ENCODE peak calls at places on chromosome 3, in four cellular contexts. M, W, X and K are unnamed samples.

GRCh38 chr3:156341831-156342416 is 213.0 kb downstream of the SSR3 start:
- DNase-seq in M (no peak), W (no peak), X (no peak), K (no peak)

GRCh38 chr3:184570501-184570900 is 8.9 kb downstream of the EPHB3 start:
- DNase-seq in M (no peak), W (no peak), X (no peak), K (no peak)

GRCh38 chr3:150897592-150897991 is 7.6 kb downstream of the MINDY4B start:
- DNase-seq in M (no peak), W (no peak), X (no peak), K (no peak)

GRCh38 chr3:198079771-198080520 is 119.9 kb downstream of the LMLN start:
- DNase-seq in M (peak; percentile 50), W (peak; percentile 9), X (peak; percentile 78), K (no peak)

GRCh38 chr3:125151916-125152315 is 60.6 kb downstream of the SLC12A8 start:
- DNase-seq in M (no peak), W (no peak), X (no peak), K (no peak)

GRCh38 chr3:144127700-144128099 is 156.1 kb downstream of the DIPK2A start:
- DNase-seq in M (no peak), W (no peak), X (no peak), K (peak; percentile 52)

GRCh38 chr3:121821421-121822199 is 13.2 kb downstream of the IQCB1 start:
- DNase-seq in M (no peak), W (no peak), X (no peak), K (no peak)

GRCh38 chr3:141929341-141929995 is 53.0 kb downstream of the ATP1B3 start:
- DNase-seq in M (no peak), W (no peak), X (no peak), K (no peak)

GRCh38 chr3:123270818-123271217 is 69.1 kb downstream of the SEC22A start:
- DNase-seq in M (no peak), W (no peak), X (no peak), K (no peak)

GRCh38 chr3:15440891-15441290 is 13.5 kb downstream of the EAF1 start:
- DNase-seq in M (no peak), W (no peak), X (no peak), K (no peak)

DNA sequence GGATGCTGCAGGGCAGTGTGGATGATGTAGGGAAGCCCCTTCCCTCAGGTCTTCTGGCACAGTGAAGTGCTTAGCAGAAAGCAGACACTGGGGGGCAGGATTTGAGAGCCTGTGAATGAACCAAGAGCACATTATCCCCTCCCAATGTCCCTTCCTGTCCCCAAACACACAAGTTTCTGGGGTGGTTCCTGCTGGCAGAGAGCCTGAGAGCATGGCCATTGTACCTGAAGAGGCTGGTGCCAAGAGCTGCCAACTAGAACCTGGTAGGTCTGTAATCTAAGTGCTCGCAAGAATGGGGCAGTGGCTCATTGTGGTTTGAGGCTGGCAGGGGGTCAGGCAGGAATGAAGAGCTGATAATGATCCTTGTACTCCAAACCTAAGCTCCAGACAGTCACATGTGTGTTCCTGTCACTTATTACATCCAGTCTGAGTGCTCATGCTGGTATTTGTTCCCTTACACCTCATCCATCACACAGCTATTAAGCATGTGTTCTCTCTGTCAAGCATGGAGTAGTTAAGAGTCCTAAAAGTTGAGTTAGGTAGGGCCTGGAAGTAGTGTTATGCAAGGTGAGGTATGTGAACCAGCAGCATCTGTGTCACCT is 6.7 kb upstream of the CCR1 start:
- DNase-seq in M (no peak), W (no peak), X (peak; percentile 24), K (no peak)
- TF ChIP-seq JUND in M (no peak), W (no peak), X (no peak), K (no peak)

DNA sequence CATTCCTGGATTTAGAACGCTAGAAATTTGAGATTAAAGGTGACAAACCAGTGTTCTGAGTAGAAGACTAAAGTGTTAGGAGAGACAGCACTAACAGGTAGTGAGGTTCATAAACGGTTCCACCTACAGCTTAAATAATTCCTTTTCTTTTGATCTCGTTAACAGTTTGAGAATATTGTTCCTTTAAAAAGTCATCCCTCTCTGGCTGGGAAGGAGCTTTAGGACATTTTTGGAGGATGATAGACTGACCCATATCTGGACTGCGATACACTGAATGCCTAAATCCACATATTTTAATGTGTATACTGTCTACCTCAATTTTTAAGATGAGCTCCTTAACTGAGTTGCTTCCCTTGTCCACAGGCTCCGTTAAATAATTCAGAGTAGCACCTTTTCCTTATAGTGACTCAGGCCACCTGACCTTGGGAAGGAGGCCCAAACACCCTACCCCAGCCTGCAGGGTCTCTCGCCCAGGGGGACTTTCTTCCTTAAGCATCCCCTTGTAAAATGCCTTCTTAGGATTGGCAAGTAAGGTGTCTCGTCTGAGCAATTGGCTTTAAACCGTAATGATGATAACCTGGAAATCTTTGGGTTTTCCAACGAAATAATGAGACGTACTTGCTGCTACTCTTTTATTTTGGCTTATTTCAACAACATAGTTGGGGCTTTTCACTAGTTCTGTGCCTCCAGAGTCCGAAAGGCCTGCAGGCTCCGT is 3.3 kb downstream of the TRIM71 start:
- DNase-seq in M (no peak), W (no peak), X (no peak), K (peak; percentile 35)
- TF ChIP-seq JUND in M (no peak), W (no peak), X (no peak), K (no peak)

DNA sequence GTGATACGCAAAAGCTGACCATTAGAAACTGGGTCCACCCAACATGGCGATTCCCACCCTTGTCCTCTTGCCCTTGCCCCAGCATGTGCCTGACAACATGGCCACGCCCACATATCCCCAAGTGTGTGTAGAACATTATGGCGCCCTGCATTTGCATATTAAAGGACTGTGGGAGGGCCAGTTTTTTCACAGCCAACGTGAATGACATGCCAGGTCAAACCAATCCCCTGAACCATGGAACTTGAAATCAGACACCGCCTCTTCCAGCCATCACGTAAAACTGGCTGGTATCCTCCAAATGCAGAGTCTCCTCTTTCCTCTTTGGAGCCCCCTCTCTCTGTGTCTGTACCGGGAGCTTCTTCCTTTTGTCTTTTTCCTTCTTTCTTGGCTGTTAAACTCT is 156.7 kb upstream of the EPHA6 start:
- DNase-seq in M (no peak), W (peak; percentile 10), X (no peak), K (no peak)
- TF ChIP-seq JUND in M (no peak), W (no peak), X (no peak), K (no peak)

GRCh38 chr3:37197810-37198371 is 23.5 kb upstream of the LRRFIP2 start:
- DNase-seq in M (peak; percentile 39), W (no peak), X (no peak), K (no peak)

GRCh38 chr3:37198996-37199395 is 24.6 kb upstream of the LRRFIP2 start:
- DNase-seq in M (no peak), W (no peak), X (no peak), K (no peak)

GRCh38 chr3:37202035-37202434 is 27.7 kb upstream of the LRRFIP2 start:
- DNase-seq in M (no peak), W (no peak), X (no peak), K (no peak)

GRCh38 chr3:37200141-37200540 is 25.8 kb upstream of the LRRFIP2 start:
- DNase-seq in M (no peak), W (no peak), X (no peak), K (no peak)

DNA sequence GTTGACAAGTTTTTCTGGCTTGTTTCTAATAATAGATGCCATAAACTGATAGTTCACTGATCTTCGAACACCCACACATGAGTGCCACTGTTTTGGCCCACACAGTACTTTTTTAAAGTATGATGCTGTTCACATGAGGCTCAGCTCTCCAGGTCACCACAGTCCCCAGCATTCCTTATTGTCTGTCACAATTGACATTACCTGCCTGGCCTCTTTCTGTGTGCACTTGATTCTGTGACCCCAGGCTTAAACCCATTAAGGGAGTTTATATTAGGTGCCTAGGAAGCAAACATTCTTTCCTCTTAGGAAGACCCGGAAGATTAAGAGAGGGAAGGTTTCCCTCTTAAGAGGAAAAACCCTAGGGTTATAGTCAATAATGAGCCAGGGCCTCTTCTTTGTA is 24.2 kb upstream of the LRRFIP2 start:
- DNase-seq in M (no peak), W (no peak), X (no peak), K (peak; percentile 18)
- TF ChIP-seq JUND in M (no peak), W (no peak), X (no peak), K (no peak)

DNA sequence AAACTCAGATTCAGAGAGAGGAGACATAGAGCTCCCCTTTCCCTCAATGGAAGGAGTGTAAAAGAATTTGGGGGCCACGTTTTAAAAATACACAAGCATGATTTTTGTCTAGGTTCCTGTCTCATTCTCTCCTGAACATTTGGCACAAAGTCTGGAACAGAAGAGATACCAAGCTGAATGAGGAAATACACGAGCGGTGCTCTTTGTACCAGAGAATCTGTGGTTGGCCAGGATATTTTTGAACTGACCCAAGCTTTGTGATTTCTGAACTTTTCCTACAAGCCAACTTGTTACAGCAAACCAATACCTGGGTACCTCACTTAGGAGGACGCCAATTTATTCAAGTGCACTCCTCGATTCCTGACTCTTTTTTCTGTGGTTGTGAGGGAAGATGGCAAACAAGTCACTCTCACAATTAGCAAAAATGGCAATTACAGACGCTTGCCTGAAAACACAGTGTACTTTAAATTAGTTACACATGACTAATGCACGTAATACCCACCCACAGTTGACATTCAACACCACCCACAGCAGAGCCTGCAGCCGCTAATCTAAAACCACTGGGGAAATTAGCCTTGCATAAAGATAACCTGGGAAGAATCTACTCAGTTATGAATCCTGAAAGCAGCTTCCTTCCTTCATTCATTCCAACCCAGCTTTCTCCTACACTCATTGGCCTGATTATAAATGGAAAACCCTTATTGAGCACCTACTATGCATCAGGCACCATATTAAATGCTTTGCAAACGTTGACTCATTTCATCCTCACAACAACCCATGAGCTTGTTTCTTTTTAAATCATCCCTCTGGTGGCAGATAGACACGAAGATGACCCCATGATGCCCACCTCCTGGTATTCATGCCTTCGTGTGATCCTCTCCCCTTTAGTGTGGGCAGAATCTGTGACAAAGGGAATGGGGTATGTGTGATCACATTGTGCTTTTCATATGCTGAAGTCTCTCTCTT is 293.5 kb downstream of the KBTBD8 start:
- DNase-seq in M (no peak), W (no peak), X (no peak), K (no peak)
- TF ChIP-seq JUND in M (no peak), W (no peak), X (no peak), K (no peak)